ENCODE peak calls at places on chromosome 5, in seven cellular contexts. W, T, L, D, E, M and X are unnamed samples.

GRCh38 chr5:78328585-78329173 is 31.7 kb upstream of the SCAMP1 start:
- DNase-seq in W (no peak), T (no peak), L (peak; percentile 31), D (no peak), E (no peak), M (no peak), X (peak; percentile 25)

GRCh38 chr5:125424851-125425250 is 678.4 kb upstream of the ZNF608 start:
- DNase-seq in W (no peak), T (no peak), L (no peak), D (no peak), E (no peak), M (no peak), X (no peak)

GRCh38 chr5:160651682-160652645 is 200.0 kb downstream of the ATP10B start:
- DNase-seq in W (no peak), T (no peak), L (no peak), D (peak; percentile 38), E (no peak), M (no peak), X (no peak)

GRCh38 chr5:128778474-128778873 is 186.8 kb upstream of the SLC27A6 start:
- DNase-seq in W (no peak), T (no peak), L (peak; percentile 60), D (no peak), E (no peak), M (no peak), X (no peak)

GRCh38 chr5:170467000-170467707 is 36.7 kb upstream of the KCNIP1 start:
- DNase-seq in W (no peak), T (no peak), L (peak; percentile 93), D (peak; percentile 54), E (peak; percentile 11), M (peak; percentile 90), X (no peak)

GRCh38 chr5:95530441-95530840 is 24.3 kb downstream of the SKIC3 start:
- DNase-seq in W (no peak), T (no peak), L (peak; percentile 92), D (no peak), E (no peak), M (peak; percentile 28), X (no peak)

GRCh38 chr5:149367249-149367971 is 9.6 kb downstream of the PCYOX1L start:
- DNase-seq in W (peak; percentile 48), T (no peak), L (peak; percentile 82), D (peak; percentile 60), E (peak; percentile 73), M (peak; percentile 95), X (no peak)

GRCh38 chr5:79235222-79235577 is 731 bp upstream of the JMY start:
- DNase-seq in W (no peak), T (no peak), L (peak; percentile 71), D (no peak), E (peak; percentile 67), M (peak; percentile 38), X (no peak)

GRCh38 chr5:140549237-140550144 is 2.0 kb downstream of the EIF4EBP3 start:
- DNase-seq in W (peak; percentile 45), T (no peak), L (peak; percentile 66), D (peak; percentile 80), E (no peak), M (no peak), X (peak; percentile 66)

GRCh38 chr5:146560205-146560812 is 44.3 kb upstream of the GPR151 start:
- DNase-seq in W (no peak), T (no peak), L (peak; percentile 4), D (peak; percentile 9), E (no peak), M (peak; percentile 19), X (no peak)

GRCh38 chr5:175257847-175258194 is 186.2 kb downstream of the DRD1 start:
- DNase-seq in W (no peak), T (no peak), L (no peak), D (no peak), E (no peak), M (no peak), X (no peak)

GRCh38 chr5:131423056-131423455 is 159.2 kb downstream of the CDC42SE2 start:
- DNase-seq in W (no peak), T (no peak), L (peak; percentile 71), D (no peak), E (no peak), M (peak; percentile 31), X (no peak)

GRCh38 chr5:76790632-76791290 is 28.1 kb upstream of the F2RL1 start:
- DNase-seq in W (no peak), T (no peak), L (peak; percentile 98), D (peak; percentile 33), E (peak; percentile 21), M (peak; percentile 93), X (peak; percentile 15)

GRCh38 chr5:32760091-32760509 is 49.0 kb downstream of the NPR3 start:
- DNase-seq in W (no peak), T (no peak), L (peak; percentile 93), D (no peak), E (no peak), M (peak; percentile 90), X (no peak)

GRCh38 chr5:168723037-168723436 is 143.9 kb upstream of the PANK3 start:
- DNase-seq in W (no peak), T (no peak), L (no peak), D (no peak), E (no peak), M (no peak), X (no peak)

GRCh38 chr5:74938250-74938649 is 72.1 kb upstream of the FAM169A start:
- DNase-seq in W (no peak), T (no peak), L (peak; percentile 46), D (no peak), E (no peak), M (peak; percentile 59), X (peak; percentile 40)

GRCh38 chr5:141483842-141484241 is 988 bp upstream of the PCDHGC4 start:
- DNase-seq in W (no peak), T (no peak), L (no peak), D (no peak), E (no peak), M (no peak), X (no peak)

GRCh38 chr5:43073597-43074546 is 33.8 kb upstream of the ANXA2R start:
- DNase-seq in W (peak; percentile 51), T (no peak), L (peak; percentile 66), D (peak; percentile 33), E (peak; percentile 65), M (peak; percentile 79), X (peak; percentile 57)

GRCh38 chr5:16733597-16733996 is 116.8 kb upstream of the RETREG1 start:
- DNase-seq in W (no peak), T (no peak), L (no peak), D (no peak), E (no peak), M (no peak), X (no peak)

GRCh38 chr5:72210913-72211670 is 103.8 kb downstream of the MAP1B start:
- DNase-seq in W (no peak), T (no peak), L (peak; percentile 85), D (peak; percentile 53), E (no peak), M (peak; percentile 64), X (no peak)

DNA sequence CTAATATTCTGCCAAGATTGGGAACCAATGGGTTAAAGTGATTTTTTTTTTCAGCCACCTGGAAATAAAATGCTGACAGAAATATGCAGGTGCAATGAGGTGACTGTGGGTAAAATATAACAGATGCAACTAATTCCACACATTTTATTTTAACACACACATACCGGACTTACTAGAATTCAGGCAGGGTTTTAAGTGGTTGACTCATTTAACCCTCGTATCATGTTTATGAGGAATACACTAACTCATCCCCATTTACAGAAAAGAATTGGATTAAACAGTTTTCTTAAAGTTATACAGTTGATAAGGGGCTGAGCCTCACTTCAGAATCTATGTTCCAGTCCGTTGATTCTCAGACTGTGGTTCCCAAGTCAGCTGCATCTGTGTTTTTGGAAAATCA is 207.5 kb downstream of the CHSY3 start:
- DNase-seq in W (no peak), T (no peak), L (no peak), D (no peak), E (no peak), M (peak; percentile 23), X (no peak)
- H3K4me3 ChIP-seq in W (no peak overlapping the region), T (no peak overlapping the region), L (no peak overlapping the region), D (no peak overlapping the region), E (no peak overlapping the region), M (no peak overlapping the region), X (no peak overlapping the region)

GRCh38 chr5:91280942-91281269 is 102.2 kb downstream of the ARRDC3 start:
- DNase-seq in W (no peak), T (no peak), L (no peak), D (no peak), E (no peak), M (no peak), X (no peak)
- H3K4me3 ChIP-seq in W (peak overlapping the region; percentile 55), T (peak overlapping the region; percentile 57), L (peak overlapping the region; percentile 61), D (no peak overlapping the region), E (peak overlapping the region; percentile 88), M (peak overlapping the region; percentile 64), X (peak overlapping the region; percentile 56)

GRCh38 chr5:180593446-180594206 is 2.3 kb upstream of the SCGB3A1 start:
- DNase-seq in W (no peak), T (no peak), L (no peak), D (no peak), E (no peak), M (no peak), X (no peak)

GRCh38 chr5:180592176-180592575 is 877 bp upstream of the SCGB3A1 start:
- DNase-seq in W (no peak), T (no peak), L (no peak), D (no peak), E (no peak), M (no peak), X (no peak)

GRCh38 chr5:180589771-180590542 is 1.3 kb downstream of the SCGB3A1 start:
- DNase-seq in W (no peak), T (no peak), L (no peak), D (no peak), E (peak; percentile 48), M (no peak), X (no peak)

GRCh38 chr5:180590543-180591248 is 603 bp downstream of the SCGB3A1 start:
- DNase-seq in W (no peak), T (peak; percentile 46), L (no peak), D (no peak), E (no peak), M (no peak), X (no peak)

GRCh38 chr5:180591249-180591887 is at the start of gene SCGB3A1:
- DNase-seq in W (no peak), T (peak; percentile 74), L (no peak), D (no peak), E (no peak), M (no peak), X (no peak)
- H3K4me3 ChIP-seq in W (no peak within 1 kb of the TSS), T (peak within 1 kb of the TSS; percentile 42), L (no peak within 1 kb of the TSS), D (no peak within 1 kb of the TSS), E (peak within 1 kb of the TSS; percentile 5), M (no peak within 1 kb of the TSS), X (no peak within 1 kb of the TSS)

DNA sequence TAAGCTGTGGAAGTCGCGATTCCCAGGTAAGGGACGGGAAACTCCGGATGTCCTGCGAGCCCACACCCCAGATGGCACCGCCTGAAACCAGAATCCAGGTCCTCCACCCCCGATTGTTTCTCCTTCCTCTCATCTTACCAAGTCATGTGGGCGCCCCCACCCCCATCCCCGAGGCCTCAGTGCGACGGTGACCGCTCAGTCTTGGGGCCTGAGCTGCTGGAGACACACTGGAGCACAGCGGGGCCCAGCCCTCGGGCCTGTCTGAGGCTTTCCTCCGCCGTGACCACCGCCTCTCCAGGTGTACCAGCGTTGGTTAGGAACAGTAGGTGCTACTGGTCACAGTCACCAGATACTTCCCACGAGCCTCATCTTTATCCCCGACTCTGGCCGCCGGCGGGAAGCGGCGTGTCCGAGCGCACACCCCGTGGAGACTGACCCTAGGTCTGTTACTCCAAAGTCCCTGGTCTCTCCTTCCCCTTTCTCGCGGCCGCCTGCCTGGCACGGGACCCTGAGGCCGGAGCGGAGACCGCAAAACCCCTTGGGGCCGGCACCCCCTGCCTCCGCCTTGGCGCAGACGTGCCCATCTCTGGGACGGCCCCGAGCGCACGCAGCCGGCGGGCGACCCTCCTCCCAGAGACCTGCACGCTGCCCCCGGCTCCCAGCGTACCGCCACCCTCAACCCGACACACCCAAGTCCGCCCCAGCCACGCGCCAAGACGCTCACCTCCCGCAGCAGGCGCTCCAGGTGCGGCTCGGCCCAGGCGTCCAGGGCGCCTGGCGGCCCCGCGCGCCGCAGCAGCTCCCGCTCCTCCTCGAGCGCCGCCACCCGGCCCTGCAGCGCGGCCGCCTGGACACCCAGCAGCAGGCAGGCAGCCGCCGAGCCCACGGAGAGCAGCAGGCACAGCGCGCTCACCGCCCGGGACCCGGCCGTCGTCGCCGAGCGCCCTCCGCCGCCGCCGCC is 733 bp downstream of the COL23A1 start:
- DNase-seq in W (no peak), T (no peak), L (peak; percentile 50), D (peak; percentile 10), E (no peak), M (no peak), X (no peak)
- H3K4me3 ChIP-seq in W (no peak overlapping the region), T (peak overlapping the region; percentile 59), L (peak overlapping the region; percentile 50), D (no peak overlapping the region), E (no peak overlapping the region), M (no peak overlapping the region), X (no peak overlapping the region)